ENCODE peak calls at places on chromosomes 3 and 15, in six cellular contexts. One of them, this sample, is unnamed. For H3K9me3, the result is how much of the 10 kb centered on the place peaks cover.

GRCh38 chr3:10783360-10784346 is 32.4 kb upstream of the SLC6A11 start:
- DNase-seq in adrenal gland: no peak
- DNase-seq in Peyer's patch: no peak
- DNase-seq in tibial nerve: peak
- DNase-seq in uterus: no peak
- DNase-seq in HCT116: peak
- DNase-seq in this sample: no peak

GRCh38 chr3:196219194-196219969 is 3.0 kb downstream of the SLC51A start:
- DNase-seq in Peyer's patch: no peak
- DNase-seq in tibial nerve: peak
- DNase-seq in HCT116: no peak
- DNase-seq in uterus: peak
- DNase-seq in adrenal gland: peak
- DNase-seq in this sample: no peak

GRCh38 chr3:55795736-55796135 is 308.6 kb upstream of the WNT5A start:
- DNase-seq in Peyer's patch: no peak
- DNase-seq in tibial nerve: no peak
- DNase-seq in adrenal gland: no peak
- DNase-seq in uterus: no peak
- DNase-seq in HCT116: no peak
- DNase-seq in this sample: no peak

GRCh38 chr3:151567477-151567876 is 106.6 kb upstream of the IGSF10 start:
- DNase-seq in uterus: no peak
- DNase-seq in tibial nerve: no peak
- DNase-seq in HCT116: no peak
- DNase-seq in adrenal gland: no peak
- DNase-seq in Peyer's patch: no peak
- DNase-seq in this sample: no peak

GRCh38 chr3:46634856-46635255 is 22.5 kb downstream of the FAM240A start:
- DNase-seq in uterus: no peak
- DNase-seq in Peyer's patch: no peak
- DNase-seq in HCT116: no peak
- DNase-seq in adrenal gland: no peak
- DNase-seq in tibial nerve: no peak
- DNase-seq in this sample: no peak

GRCh38 chr15:33008284-33009011 is 186.1 kb downstream of the FMN1 start:
- DNase-seq in uterus: no peak
- DNase-seq in Peyer's patch: no peak
- DNase-seq in tibial nerve: no peak
- DNase-seq in adrenal gland: no peak
- DNase-seq in HCT116: no peak
- DNase-seq in this sample: no peak

GRCh38 chr3:172629470-172629869 is 81.4 kb downstream of the NCEH1 start:
- DNase-seq in tibial nerve: no peak
- DNase-seq in HCT116: no peak
- DNase-seq in Peyer's patch: no peak
- DNase-seq in uterus: no peak
- DNase-seq in adrenal gland: no peak
- DNase-seq in this sample: no peak

GRCh38 chr3:50483374-50483773 is 20.1 kb downstream of the CACNA2D2 start:
- DNase-seq in tibial nerve: no peak
- DNase-seq in Peyer's patch: no peak
- DNase-seq in adrenal gland: no peak
- DNase-seq in HCT116: no peak
- DNase-seq in uterus: no peak
- DNase-seq in this sample: no peak

GRCh38 chr15:74157868-74158827 is 15.4 kb upstream of the ISLR start:
- DNase-seq in HCT116: no peak
- DNase-seq in adrenal gland: no peak
- DNase-seq in uterus: no peak
- DNase-seq in tibial nerve: no peak
- DNase-seq in Peyer's patch: no peak
- DNase-seq in this sample: no peak

GRCh38 chr15:58505581-58505980 is 73.8 kb downstream of the LIPC start:
- DNase-seq in HCT116: no peak
- DNase-seq in uterus: no peak
- DNase-seq in Peyer's patch: no peak
- DNase-seq in adrenal gland: no peak
- DNase-seq in tibial nerve: no peak
- DNase-seq in this sample: no peak

GRCh38 chr3:29267231-29267630 is 13.6 kb upstream of the RBMS3 start:
- DNase-seq in adrenal gland: no peak
- DNase-seq in Peyer's patch: no peak
- DNase-seq in uterus: no peak
- DNase-seq in HCT116: no peak
- DNase-seq in tibial nerve: no peak
- DNase-seq in this sample: no peak

GRCh38 chr3:111947179-111947727 is 31.6 kb upstream of the ABHD10 start:
- DNase-seq in uterus: no peak
- DNase-seq in HCT116: no peak
- DNase-seq in adrenal gland: no peak
- DNase-seq in Peyer's patch: no peak
- DNase-seq in tibial nerve: no peak
- DNase-seq in this sample: no peak

GRCh38 chr3:127005864-127006500 is 23.1 kb downstream of the PLXNA1 start:
- DNase-seq in Peyer's patch: no peak
- DNase-seq in adrenal gland: no peak
- DNase-seq in tibial nerve: no peak
- DNase-seq in HCT116: no peak
- DNase-seq in uterus: no peak
- DNase-seq in this sample: no peak

GRCh38 chr3:172102123-172102882 is 62.9 kb downstream of the FNDC3B start:
- DNase-seq in tibial nerve: no peak
- DNase-seq in adrenal gland: no peak
- DNase-seq in Peyer's patch: no peak
- DNase-seq in uterus: no peak
- DNase-seq in HCT116: no peak
- DNase-seq in this sample: peak

GRCh38 chr3:166270428-166270827 is 433.2 kb upstream of the BCHE start:
- DNase-seq in adrenal gland: no peak
- DNase-seq in tibial nerve: no peak
- DNase-seq in HCT116: no peak
- DNase-seq in uterus: no peak
- DNase-seq in Peyer's patch: no peak
- DNase-seq in this sample: no peak

GRCh38 chr3:80097674-80098073 is 329.9 kb upstream of the ROBO1 start:
- DNase-seq in adrenal gland: no peak
- DNase-seq in HCT116: no peak
- DNase-seq in uterus: no peak
- DNase-seq in Peyer's patch: no peak
- DNase-seq in tibial nerve: no peak
- DNase-seq in this sample: no peak

GRCh38 chr3:184582998-184583344 is 21.4 kb downstream of the EPHB3 start:
- DNase-seq in HCT116: no peak
- DNase-seq in tibial nerve: no peak
- DNase-seq in adrenal gland: no peak
- DNase-seq in Peyer's patch: no peak
- DNase-seq in uterus: no peak
- DNase-seq in this sample: no peak

GRCh38 chr3:184584001-184584891 is 22.7 kb downstream of the EPHB3 start:
- DNase-seq in HCT116: no peak
- DNase-seq in Peyer's patch: no peak
- DNase-seq in tibial nerve: no peak
- DNase-seq in adrenal gland: no peak
- DNase-seq in uterus: no peak
- DNase-seq in this sample: no peak

GRCh38 chr3:184583345-184584000 is 21.9 kb downstream of the EPHB3 start:
- DNase-seq in adrenal gland: no peak
- DNase-seq in uterus: no peak
- DNase-seq in Peyer's patch: no peak
- DNase-seq in HCT116: no peak
- DNase-seq in tibial nerve: no peak
- DNase-seq in this sample: no peak

GRCh38 chr3:184586871-184587270 is 25.3 kb downstream of the EPHB3 start:
- DNase-seq in adrenal gland: no peak
- DNase-seq in uterus: no peak
- DNase-seq in Peyer's patch: no peak
- DNase-seq in tibial nerve: no peak
- DNase-seq in HCT116: no peak
- DNase-seq in this sample: no peak

DNA sequence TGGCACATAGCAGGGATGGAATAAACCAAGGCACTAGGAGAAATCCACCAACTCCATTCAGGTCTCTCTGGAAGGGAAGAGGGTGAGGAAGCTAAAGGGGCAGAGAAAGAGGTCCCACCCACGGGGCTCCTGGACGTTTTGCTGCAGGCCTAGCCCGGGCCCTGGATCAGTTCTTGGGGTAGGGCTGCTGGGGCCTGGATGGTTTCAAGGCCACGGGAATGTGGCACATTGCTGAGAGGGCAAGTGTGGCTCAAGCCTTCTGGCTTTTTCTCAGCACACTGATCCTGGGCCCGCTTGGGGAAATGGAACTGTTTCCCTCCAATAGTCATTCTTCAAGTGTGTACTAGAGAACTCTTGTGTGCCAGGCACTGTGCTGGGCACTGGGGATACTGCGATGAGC is 24.0 kb downstream of the EPHB3 start:
- DNase-seq in adrenal gland: no peak
- DNase-seq in tibial nerve: no peak
- DNase-seq in uterus: no peak
- DNase-seq in HCT116: no peak
- DNase-seq in Peyer's patch: no peak
- DNase-seq in this sample: no peak
- H3K4me3 ChIP-seq in adrenal gland: no peak
- H3K4me3 ChIP-seq in tibial nerve: no peak
- H3K4me3 ChIP-seq in uterus: no peak
- H3K4me3 ChIP-seq in HCT116: no peak
- H3K4me3 ChIP-seq in Peyer's patch: no peak
- H3K4me3 ChIP-seq in this sample: no peak

GRCh38 chr15:71116942-71117341 is 1.7 kb downstream of the THSD4 start:
- DNase-seq in HCT116: no peak
- DNase-seq in Peyer's patch: no peak
- DNase-seq in adrenal gland: no peak
- DNase-seq in uterus: no peak
- DNase-seq in tibial nerve: no peak
- DNase-seq in this sample: peak

GRCh38 chr15:71114066-71114680 is 1.1 kb upstream of the THSD4 start:
- DNase-seq in HCT116: no peak
- DNase-seq in uterus: no peak
- DNase-seq in tibial nerve: no peak
- DNase-seq in adrenal gland: no peak
- DNase-seq in Peyer's patch: no peak
- DNase-seq in this sample: peak

GRCh38 chr15:71114887-71115566 is at the start of gene THSD4:
- DNase-seq in HCT116: no peak
- DNase-seq in uterus: peak
- DNase-seq in adrenal gland: peak
- DNase-seq in tibial nerve: peak
- DNase-seq in Peyer's patch: peak
- DNase-seq in this sample: peak

GRCh38 chr15:71116366-71116765 is 1.1 kb downstream of the THSD4 start:
- DNase-seq in uterus: no peak
- DNase-seq in tibial nerve: no peak
- DNase-seq in Peyer's patch: no peak
- DNase-seq in adrenal gland: no peak
- DNase-seq in HCT116: no peak
- DNase-seq in this sample: no peak

DNA sequence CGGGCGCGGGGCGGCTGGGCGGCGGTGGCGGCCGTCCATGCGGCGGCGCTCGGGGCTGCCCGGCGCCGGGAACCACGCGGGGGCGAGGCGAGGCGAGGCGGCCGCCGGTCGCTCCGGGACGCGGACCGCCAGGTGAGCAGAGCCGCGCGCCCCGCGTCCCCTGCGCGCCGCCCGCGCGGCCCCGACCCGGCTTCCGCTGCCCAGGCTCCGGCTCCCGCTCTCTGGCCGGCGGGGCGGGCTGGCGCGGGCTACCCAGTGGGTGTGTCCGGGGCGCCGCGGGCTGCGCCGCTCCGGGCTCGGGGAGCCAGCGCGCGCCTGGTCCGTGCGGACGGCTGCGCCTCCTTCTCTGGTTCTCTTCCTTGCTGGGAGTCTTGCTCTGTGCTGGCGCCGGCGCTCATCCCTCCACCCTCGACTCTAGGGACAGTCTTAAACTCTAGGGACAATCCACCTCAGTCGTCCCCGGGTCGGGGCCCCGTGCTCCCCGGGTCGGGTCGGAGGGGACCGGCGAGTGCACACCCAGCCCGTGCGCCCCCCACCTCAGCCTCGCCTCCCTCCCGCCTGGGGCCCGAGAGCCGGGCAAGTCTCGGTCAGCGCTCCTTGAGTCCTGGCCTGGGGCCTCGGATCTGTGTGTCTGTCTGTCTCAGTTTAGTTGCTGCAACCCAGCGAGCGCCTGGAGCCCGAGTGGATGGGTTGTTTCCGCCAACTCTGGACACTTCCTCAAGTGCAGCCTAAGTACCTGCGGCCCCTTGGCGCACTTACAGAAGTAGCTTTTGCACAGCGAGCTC is 488 bp downstream of the THSD4 start:
- DNase-seq in tibial nerve: peak
- DNase-seq in HCT116: no peak
- DNase-seq in Peyer's patch: peak
- DNase-seq in uterus: peak
- DNase-seq in adrenal gland: peak
- DNase-seq in this sample: peak
- TF ChIP-seq POLR2A in tibial nerve: no peak
- TF ChIP-seq POLR2A in HCT116: no peak
- TF ChIP-seq POLR2A in Peyer's patch: no peak
- TF ChIP-seq POLR2A in uterus: peak
- TF ChIP-seq POLR2A in adrenal gland: no peak
- TF ChIP-seq POLR2A in this sample: peak

DNA sequence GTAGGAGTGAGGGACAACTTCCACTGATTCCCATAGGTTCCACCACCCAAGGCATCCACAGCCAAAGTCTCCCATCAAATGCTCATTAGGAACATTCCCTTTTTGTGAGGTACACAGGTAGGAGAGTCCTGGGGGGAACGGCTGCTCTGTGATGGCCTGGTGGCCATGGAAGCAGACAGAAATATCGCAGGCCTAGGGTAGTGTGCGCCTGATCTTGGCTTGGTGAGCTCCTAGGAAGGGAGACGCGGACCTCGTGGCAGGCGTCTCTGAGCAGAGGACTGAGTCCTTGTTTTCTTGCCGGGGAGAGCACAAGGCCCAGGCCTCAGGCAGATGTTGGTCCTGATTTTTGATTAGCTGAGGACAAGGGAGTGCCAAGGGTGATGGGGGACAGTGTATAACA is 99.5 kb downstream of the SNRPN start:
- DNase-seq in HCT116: no peak
- DNase-seq in adrenal gland: no peak
- DNase-seq in tibial nerve: no peak
- DNase-seq in uterus: no peak
- DNase-seq in Peyer's patch: peak
- DNase-seq in this sample: peak
- H3K9me3 ChIP-seq in HCT116: under half
- H3K9me3 ChIP-seq in adrenal gland: under half
- H3K9me3 ChIP-seq in tibial nerve: half or more
- H3K9me3 ChIP-seq in uterus: half or more
- H3K9me3 ChIP-seq in Peyer's patch: half or more
- H3K9me3 ChIP-seq in this sample: under half

GRCh38 chr3:90069748-90070147 is 962.3 kb downstream of the EPHA3 start:
- DNase-seq in tibial nerve: no peak
- DNase-seq in adrenal gland: no peak
- DNase-seq in Peyer's patch: no peak
- DNase-seq in HCT116: no peak
- DNase-seq in uterus: no peak
- DNase-seq in this sample: no peak
- H3K4me3 ChIP-seq in tibial nerve: no peak
- H3K4me3 ChIP-seq in adrenal gland: no peak
- H3K4me3 ChIP-seq in Peyer's patch: no peak
- H3K4me3 ChIP-seq in HCT116: no peak
- H3K4me3 ChIP-seq in uterus: no peak
- H3K4me3 ChIP-seq in this sample: no peak

This sample was measured in thyroid gland.